ENCODE peak calls at places on chromosome 21, in six cellular contexts. Q, Y, P, K, I and N are unnamed samples.
A peak's percentile ranks its signal among the peaks of the same experiment; 100 is the strongest.

GRCh38 chr21:37450385-37451044 is 83.9 kb downstream of the DYRK1A start:
- DNase-seq in Q (no peak), Y (no peak), P (peak; percentile 17), K (no peak), I (no peak), N (no peak)

GRCh38 chr21:14453964-14454641 is 71.2 kb upstream of the HSPA13 start:
- DNase-seq in Q (no peak), Y (no peak), P (no peak), K (no peak), I (no peak), N (no peak)

GRCh38 chr21:16084776-16085364 is 355.1 kb downstream of the USP25 start:
- DNase-seq in Q (peak; percentile 61), Y (no peak), P (peak; percentile 45), K (no peak), I (no peak), N (no peak)

GRCh38 chr21:38847556-38847955 is 41.8 kb downstream of the ETS2 start:
- DNase-seq in Q (no peak), Y (no peak), P (no peak), K (no peak), I (no peak), N (no peak)

GRCh38 chr21:44395260-44395659 is 41.8 kb downstream of the TRPM2 start:
- DNase-seq in Q (no peak), Y (no peak), P (no peak), K (no peak), I (no peak), N (no peak)

GRCh38 chr21:36504067-36505058 is 24.4 kb upstream of the CLDN14 start:
- DNase-seq in Q (peak; percentile 28), Y (peak; percentile 19), P (peak; percentile 53), K (peak; percentile 43), I (peak; percentile 3), N (peak; percentile 47)

GRCh38 chr21:15592271-15592860 is 137.4 kb upstream of the USP25 start:
- DNase-seq in Q (no peak), Y (peak; percentile 10), P (peak; percentile 50), K (no peak), I (peak; percentile 48), N (peak; percentile 61)

GRCh38 chr21:37601027-37601426 is 234.5 kb downstream of the DYRK1A start:
- DNase-seq in Q (no peak), Y (no peak), P (no peak), K (no peak), I (no peak), N (no peak)

GRCh38 chr21:38567577-38568360 is 69.5 kb upstream of the ERG start:
- DNase-seq in Q (no peak), Y (no peak), P (peak; percentile 87), K (no peak), I (no peak), N (peak; percentile 76)

GRCh38 chr21:36965720-36966065 is 776 bp downstream of the HLCS start:
- DNase-seq in Q (no peak), Y (no peak), P (no peak), K (no peak), I (no peak), N (no peak)

GRCh38 chr21:31251686-31252085 is 92.4 kb downstream of the TIAM1 start:
- DNase-seq in Q (no peak), Y (no peak), P (no peak), K (no peak), I (no peak), N (no peak)

GRCh38 chr21:17636711-17637110 is 24.0 kb upstream of the BTG3 start:
- DNase-seq in Q (no peak), Y (no peak), P (no peak), K (no peak), I (no peak), N (no peak)

GRCh38 chr21:29155933-29156260 is 25.5 kb downstream of the MAP3K7CL start:
- DNase-seq in Q (no peak), Y (no peak), P (no peak), K (no peak), I (no peak), N (no peak)

GRCh38 chr21:41316641-41317392 is at the start of gene FAM3B:
- DNase-seq in Q (no peak), Y (no peak), P (no peak), K (no peak), I (peak; percentile 38), N (no peak)

GRCh38 chr21:17711896-17712295 is 99.2 kb upstream of the BTG3 start:
- DNase-seq in Q (no peak), Y (no peak), P (peak; percentile 14), K (no peak), I (no peak), N (no peak)

GRCh38 chr21:41615613-41616012 is 107.7 kb upstream of the TMPRSS2 start:
- DNase-seq in Q (no peak), Y (peak; percentile 96), P (peak; percentile 90), K (no peak), I (no peak), N (no peak)

GRCh38 chr21:45612096-45613019 is 31.2 kb upstream of the PCBP3 start:
- DNase-seq in Q (no peak), Y (peak; percentile 58), P (peak; percentile 49), K (no peak), I (no peak), N (peak; percentile 26)

GRCh38 chr21:43808367-43808766 is 19.0 kb downstream of the RRP1 start:
- DNase-seq in Q (no peak), Y (no peak), P (no peak), K (no peak), I (no peak), N (no peak)

GRCh38 chr21:46196733-46197132 is 12.5 kb upstream of the SPATC1L start:
- DNase-seq in Q (no peak), Y (no peak), P (no peak), K (no peak), I (no peak), N (no peak)

GRCh38 chr21:32334980-32335471 is 36.4 kb downstream of the MRAP start:
- DNase-seq in Q (no peak), Y (no peak), P (no peak), K (no peak), I (no peak), N (peak; percentile 99)

GRCh38 chr21:29656504-29657227 is 283.1 kb downstream of the GRIK1 start:
- DNase-seq in Q (no peak), Y (peak; percentile 35), P (peak; percentile 53), K (no peak), I (no peak), N (no peak)

GRCh38 chr21:14306143-14306907 is 76.6 kb downstream of the HSPA13 start:
- DNase-seq in Q (no peak), Y (no peak), P (peak; percentile 11), K (no peak), I (no peak), N (peak; percentile 15)

GRCh38 chr21:37006521-37007291 is at the start of gene RIPPLY3:
- DNase-seq in Q (no peak), Y (peak; percentile 27), P (peak; percentile 34), K (peak; percentile 10), I (no peak), N (peak; percentile 46)

GRCh38 chr21:29697555-29698193 is 242.1 kb downstream of the GRIK1 start:
- DNase-seq in Q (no peak), Y (no peak), P (no peak), K (no peak), I (no peak), N (no peak)

GRCh38 chr21:42616366-42617340 is 36.8 kb upstream of the PDE9A start:
- DNase-seq in Q (no peak), Y (no peak), P (no peak), K (no peak), I (no peak), N (no peak)

GRCh38 chr21:43971992-43972255 is 40.2 kb upstream of the TRAPPC10 start:
- DNase-seq in Q (no peak), Y (no peak), P (no peak), K (no peak), I (no peak), N (no peak)

GRCh38 chr21:28229811-28230210 is 762.9 kb downstream of the LTN1 start:
- DNase-seq in Q (no peak), Y (peak; percentile 19), P (peak; percentile 57), K (no peak), I (no peak), N (no peak)

GRCh38 chr21:41583274-41583790 is 75.4 kb upstream of the TMPRSS2 start:
- DNase-seq in Q (no peak), Y (no peak), P (no peak), K (no peak), I (no peak), N (no peak)

GRCh38 chr21:32472890-32473765 is 60.6 kb downstream of the EVA1C start:
- DNase-seq in Q (no peak), Y (no peak), P (no peak), K (no peak), I (no peak), N (no peak)

GRCh38 chr21:46667191-46667734 is 31.8 kb downstream of the PRMT2 start:
- DNase-seq in Q (no peak), Y (peak; percentile 32), P (peak; percentile 33), K (no peak), I (peak; percentile 40), N (no peak)

GRCh38 chr21:33025471-33026298 is at the start of gene OLIG2:
- DNase-seq in Q (no peak), Y (no peak), P (no peak), K (no peak), I (peak; percentile 59), N (peak; percentile 98)

GRCh38 chr21:44972821-44973220 is 33.0 kb downstream of the SLX9 start:
- DNase-seq in Q (no peak), Y (no peak), P (no peak), K (no peak), I (no peak), N (no peak)